ENCODE peak calls at places on chromosomes 16 and 17, in eight cellular contexts. Q is fibroblast of mammary gland; T is ureter; B is activated CD8-positive, alpha-beta memory T cell treated with anti-CD3 and anti-CD28 coated beads for 4 hours; I is GM23338; F is skeletal muscle cell; A is mucosa of gallbladder; U is cardiac fibroblast. W is an unnamed sample.

GRCh38 chr17:72613411-72614292 is 478.8 kb downstream of the SLC39A11 start:
- DNase-seq in A (no peak), I (no peak), T (no peak), B (no peak), F (no peak), U (peak; percentile 63), Q (peak; percentile 72), W (peak; percentile 51)

GRCh38 chr16:3971261-3971660 is 90.7 kb upstream of the CREBBP start:
- DNase-seq in U (peak; percentile 68), F (peak; percentile 66), B (no peak), I (no peak), Q (peak; percentile 84), T (no peak), A (no peak), W (peak; percentile 88)

GRCh38 chr17:81050645-81051625 is 16.0 kb downstream of the BAIAP2 start:
- DNase-seq in Q (no peak), B (no peak), I (no peak), U (no peak), T (no peak), F (no peak), A (no peak), W (no peak)

GRCh38 chr16:2487903-2488531 is 13.1 kb downstream of the TBC1D24 start:
- DNase-seq in Q (no peak), U (no peak), F (no peak), I (no peak), T (no peak), B (no peak), A (no peak), W (no peak)

GRCh38 chr17:80254396-80255241 is 6.0 kb upstream of the RNF213 start:
- DNase-seq in F (peak; percentile 58), B (no peak), U (peak; percentile 79), T (peak; percentile 82), Q (peak; percentile 88), A (peak; percentile 72), I (no peak), W (peak; percentile 96)

GRCh38 chr16:4505356-4506153 is 29.4 kb downstream of the HMOX2 start:
- DNase-seq in I (no peak), Q (no peak), A (peak; percentile 31), F (no peak), T (no peak), U (no peak), B (peak; percentile 34), W (no peak)

GRCh38 chr16:54208262-54208661 is 78.3 kb downstream of the IRX3 start:
- DNase-seq in Q (peak; percentile 42), T (no peak), I (no peak), F (no peak), A (no peak), U (peak; percentile 66), B (no peak), W (no peak)

GRCh38 chr17:9006175-9006767 is 15.0 kb upstream of the NTN1 start:
- DNase-seq in A (no peak), B (no peak), T (no peak), F (no peak), Q (no peak), U (no peak), I (no peak), W (no peak)

GRCh38 chr16:70686376-70687171 is 721 bp upstream of the MTSS2 start:
- DNase-seq in B (no peak), T (no peak), U (no peak), I (no peak), Q (no peak), F (no peak), A (no peak), W (no peak)

GRCh38 chr16:1048442-1049112 is 24.0 kb upstream of the SSTR5 start:
- DNase-seq in F (no peak), B (no peak), T (no peak), I (peak; percentile 93), U (peak; percentile 71), A (peak; percentile 50), Q (peak; percentile 27), W (peak; percentile 13)

GRCh38 chr17:80476877-80477646 is 655 bp upstream of the NPTX1 start:
- DNase-seq in U (no peak), I (no peak), B (no peak), T (no peak), A (no peak), Q (no peak), F (no peak), W (no peak)

GRCh38 chr17:74569392-74570003 is 2.2 kb upstream of the CD300H start:
- DNase-seq in Q (peak; percentile 100), I (peak; percentile 39), T (peak; percentile 53), B (no peak), A (peak; percentile 72), F (peak; percentile 56), U (peak; percentile 97), W (peak; percentile 82)

GRCh38 chr16:78762222-78762621 is 662.8 kb downstream of the WWOX start:
- DNase-seq in A (no peak), I (no peak), B (no peak), T (no peak), U (no peak), F (no peak), Q (no peak), W (no peak)

GRCh38 chr16:57756424-57757325 is 21.1 kb downstream of the KATNB1 start:
- DNase-seq in I (no peak), F (no peak), T (no peak), B (no peak), Q (no peak), U (no peak), A (no peak), W (no peak)

GRCh38 chr16:8961811-8962390 is 1.8 kb downstream of the USP7 start:
- DNase-seq in Q (no peak), A (no peak), F (no peak), B (no peak), I (no peak), T (no peak), U (no peak), W (no peak)

GRCh38 chr16:72798212-72798611 is 249.7 kb downstream of the ZFHX3 start:
- DNase-seq in T (no peak), Q (no peak), I (no peak), U (no peak), B (no peak), F (no peak), A (no peak), W (no peak)

GRCh38 chr17:64081802-64082799 is 47.8 kb downstream of the ERN1 start:
- DNase-seq in I (no peak), A (no peak), F (peak; percentile 62), Q (peak; percentile 75), U (peak; percentile 65), B (no peak), T (no peak), W (peak; percentile 76)

GRCh38 chr16:71969353-71969752 is 30.8 kb downstream of the PKD1L3 start:
- DNase-seq in T (no peak), A (no peak), I (no peak), F (no peak), U (no peak), Q (no peak), B (no peak), W (no peak)

GRCh38 chr16:85157813-85158701 is 45.8 kb upstream of the CIBAR2 start:
- DNase-seq in A (no peak), U (no peak), Q (no peak), T (no peak), I (peak; percentile 93), F (no peak), B (no peak), W (no peak)

GRCh38 chr16:25037221-25037620 is 22.1 kb upstream of the ARHGAP17 start:
- DNase-seq in B (no peak), I (no peak), F (no peak), Q (no peak), T (no peak), U (no peak), A (no peak), W (no peak)

GRCh38 chr16:19031738-19032137 is 35.7 kb upstream of the COQ7 start:
- DNase-seq in U (no peak), T (no peak), B (no peak), F (no peak), Q (no peak), I (no peak), A (no peak), W (no peak)

GRCh38 chr17:78981010-78981888 is 1.5 kb upstream of the LGALS3BP start:
- DNase-seq in I (no peak), T (no peak), U (no peak), F (no peak), Q (no peak), A (no peak), B (no peak), W (no peak)

GRCh38 chr16:23222929-23223328 is 40.4 kb downstream of the SCNN1G start:
- DNase-seq in T (no peak), Q (no peak), I (peak; percentile 4), U (no peak), B (no peak), A (no peak), F (no peak), W (no peak)

GRCh38 chr16:75462804-75463203 is 1.7 kb downstream of the TMEM170A start:
- DNase-seq in I (no peak), Q (no peak), U (no peak), T (no peak), B (no peak), F (no peak), A (no peak), W (no peak)

GRCh38 chr16:1112506-1113184 is 16.6 kb upstream of the C1QTNF8 start:
- DNase-seq in Q (no peak), A (no peak), U (no peak), F (no peak), B (no peak), T (no peak), I (no peak), W (no peak)

GRCh38 chr17:31453896-31454295 is 62.4 kb downstream of the RAB11FIP4 start:
- DNase-seq in U (no peak), Q (no peak), A (no peak), F (no peak), B (no peak), T (no peak), I (no peak), W (no peak)

GRCh38 chr17:58487589-58488427 is at the start of gene HSF5:
- DNase-seq in I (peak; percentile 87), B (peak; percentile 42), U (peak; percentile 16), Q (no peak), F (no peak), T (no peak), A (peak; percentile 19), W (no peak)

GRCh38 chr17:76565728-76566612 is 19.7 kb downstream of the ST6GALNAC2 start:
- DNase-seq in A (no peak), I (peak; percentile 47), Q (no peak), T (no peak), B (no peak), U (no peak), F (no peak), W (no peak)

GRCh38 chr17:30095507-30096244 is 20.9 kb upstream of the NSRP1 start:
- DNase-seq in F (no peak), B (no peak), Q (peak; percentile 80), A (peak; percentile 19), I (peak; percentile 76), U (peak; percentile 83), T (no peak), W (peak; percentile 79)

GRCh38 chr16:29876186-29876577 is 13.2 kb upstream of the CDIPT start:
- DNase-seq in F (no peak), A (no peak), U (no peak), T (no peak), B (no peak), I (peak; percentile 94), Q (no peak), W (peak; percentile 12)

GRCh38 chr17:17765921-17766320 is 70.9 kb downstream of the SREBF1 start:
- DNase-seq in F (no peak), A (no peak), T (no peak), I (no peak), Q (no peak), B (no peak), U (no peak), W (no peak)

GRCh38 chr17:75371981-75372380 is 33.5 kb downstream of the GRB2 start:
- DNase-seq in A (no peak), F (no peak), U (no peak), T (no peak), B (no peak), I (no peak), Q (no peak), W (no peak)